ENCODE peak calls at places on chromosome 5, in five cellular contexts. M is breast epithelium, K is testis, G is GM12892, W is stomach. L is an unnamed sample.

GRCh38 chr5:127785098-127785927 is 82.1 kb downstream of the CCDC192 start:
- DNase-seq in G (no peak), K (no peak), M (no peak), W (no peak), L (peak)

GRCh38 chr5:44454002-44454401 is 64.8 kb upstream of the FGF10 start:
- DNase-seq in G (no peak), W (no peak), K (no peak), M (no peak), L (no peak)

GRCh38 chr5:151047814-151048425 is 27.5 kb downstream of the GPX3 start:
- DNase-seq in K (no peak), G (no peak), M (no peak), W (no peak), L (no peak)

GRCh38 chr5:100647461-100648230 is 112.5 kb downstream of the FAM174A start:
- DNase-seq in W (peak), K (peak), M (peak), G (no peak), L (no peak)

GRCh38 chr5:141515946-141516647 is 27.2 kb downstream of the PCDHGC5 start:
- DNase-seq in W (no peak), K (no peak), M (no peak), G (no peak), L (no peak)

GRCh38 chr5:147898875-147899401 is 7.4 kb downstream of the C5orf46 start:
- DNase-seq in K (no peak), G (no peak), M (no peak), W (no peak), L (no peak)

GRCh38 chr5:179142434-179143198 is 82.4 kb downstream of the ZNF354C start:
- DNase-seq in M (no peak), G (no peak), K (no peak), W (no peak), L (peak)

GRCh38 chr5:61263072-61263471 is 69.0 kb upstream of the ZSWIM6 start:
- DNase-seq in M (no peak), W (no peak), G (no peak), K (no peak), L (no peak)

GRCh38 chr5:90709323-90710148 is 150.9 kb downstream of the ADGRV1 start:
- DNase-seq in W (peak), M (no peak), G (peak), K (peak), L (peak)

GRCh38 chr5:97501965-97502305 is 318.9 kb upstream of the RIOK2 start:
- DNase-seq in W (no peak), G (no peak), K (no peak), M (no peak), L (peak)

GRCh38 chr5:126497506-126497905 is 74.3 kb downstream of the GRAMD2B start:
- DNase-seq in W (no peak), G (no peak), K (no peak), M (no peak), L (no peak)

GRCh38 chr5:168747987-168748777 is 169.0 kb upstream of the PANK3 start:
- DNase-seq in K (peak), G (peak), M (no peak), W (no peak), L (peak)

GRCh38 chr5:172697123-172698121 is 56.4 kb downstream of the NEURL1B start:
- DNase-seq in K (peak), G (peak), M (peak), W (peak), L (peak)

GRCh38 chr5:151174612-151175101 is 17.1 kb upstream of the ANXA6 start:
- DNase-seq in G (no peak), M (no peak), W (no peak), K (peak), L (no peak)

GRCh38 chr5:122195784-122196394 is 66.5 kb downstream of the ZNF474 start:
- DNase-seq in K (peak), W (no peak), M (no peak), G (no peak), L (no peak)

GRCh38 chr5:122790354-122791123 is 15.7 kb downstream of the SNX2 start:
- DNase-seq in G (no peak), M (no peak), W (no peak), K (no peak), L (no peak)

GRCh38 chr5:35938518-35939227 is at the start of gene CAPSL:
- DNase-seq in K (peak), G (no peak), M (peak), W (peak), L (no peak)

GRCh38 chr5:98631311-98632054 is 142.0 kb upstream of the RGMB start:
- DNase-seq in W (no peak), M (no peak), K (no peak), G (no peak), L (peak)

GRCh38 chr5:113311301-113311700 is 123.5 kb downstream of the TSSK1B start:
- DNase-seq in W (no peak), M (no peak), K (no peak), G (no peak), L (no peak)

GRCh38 chr5:72525816-72526215 is 18.6 kb upstream of the ZNF366 start:
- DNase-seq in W (no peak), G (no peak), M (no peak), K (no peak), L (no peak)

GRCh38 chr5:153445875-153446567 is 44.4 kb upstream of the GRIA1 start:
- DNase-seq in K (peak), G (no peak), M (peak), W (peak), L (no peak)

GRCh38 chr5:149267241-149267973 is 4.3 kb upstream of the AFAP1L1 start:
- DNase-seq in W (no peak), G (no peak), M (no peak), K (no peak), L (no peak)

GRCh38 chr5:75051217-75051751 is 1.1 kb downstream of the GCNT4 start:
- DNase-seq in W (peak), K (no peak), G (no peak), M (no peak), L (no peak)

GRCh38 chr5:32233696-32234447 is 59.8 kb upstream of the GOLPH3 start:
- DNase-seq in K (peak), W (peak), M (peak), G (no peak), L (peak)
- TF ChIP-seq POLR2A in K (no peak), W (no peak), M (no peak), G (no peak), L (no peak)

GRCh38 chr5:181233436-181234115 is 10.1 kb downstream of the RACK1 start:
- DNase-seq in K (no peak), G (no peak), W (no peak), M (no peak), L (no peak)

GRCh38 chr5:181235689-181236366 is 7.9 kb downstream of the RACK1 start:
- DNase-seq in K (no peak), G (no peak), M (no peak), W (no peak), L (no peak)

GRCh38 chr5:181234116-181234454 is 9.6 kb downstream of the RACK1 start:
- DNase-seq in W (no peak), M (no peak), G (no peak), K (no peak), L (no peak)

GRCh38 chr5:181235323-181235688 is 8.4 kb downstream of the RACK1 start:
- DNase-seq in M (no peak), W (no peak), K (no peak), G (no peak), L (no peak)

DNA sequence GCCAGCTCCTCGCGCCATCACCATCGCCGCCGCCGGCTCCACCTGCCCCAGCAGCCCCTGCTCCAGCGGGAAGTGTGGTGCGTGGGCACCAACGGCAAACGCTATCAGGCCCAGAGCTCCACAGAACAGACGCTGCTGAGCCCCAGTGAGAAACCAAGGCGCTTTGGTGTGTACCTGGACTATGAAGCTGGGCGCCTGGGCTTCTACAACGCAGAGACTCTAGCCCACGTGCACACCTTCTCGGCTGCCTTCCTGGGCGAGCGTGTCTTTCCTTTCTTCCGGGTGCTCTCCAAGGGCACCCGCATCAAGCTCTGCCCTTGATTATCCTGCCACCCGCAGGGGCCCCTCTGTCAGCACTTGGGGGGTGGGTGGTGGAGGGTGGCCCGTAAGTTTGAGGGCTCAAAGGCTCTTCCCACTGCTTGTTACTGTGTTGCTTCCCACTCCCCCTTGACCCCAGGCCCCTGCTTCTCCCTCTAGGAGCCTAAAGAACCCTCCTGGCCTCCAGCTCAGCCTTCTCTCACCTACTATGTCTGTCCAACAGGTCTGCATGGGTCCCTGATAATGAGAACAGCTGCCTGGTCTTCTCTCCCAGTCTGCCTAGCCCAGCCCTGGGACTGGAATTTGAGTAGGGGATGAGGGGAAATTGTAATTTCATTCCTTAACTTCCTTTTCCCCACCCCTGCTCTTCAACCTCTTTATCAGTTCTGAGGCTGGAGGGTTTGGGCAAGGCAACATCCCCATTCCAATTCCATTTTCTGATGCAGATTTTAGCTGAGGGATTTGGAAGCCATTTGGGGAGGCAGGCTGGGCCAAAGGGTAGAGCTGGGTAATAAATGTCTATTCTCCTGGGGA is 9.0 kb downstream of the RACK1 start:
- DNase-seq in K (no peak), M (no peak), G (no peak), W (no peak), L (no peak)
- TF ChIP-seq POLR2A in K (no peak), M (no peak), G (peak), W (no peak), L (peak)

GRCh38 chr5:76838481-76839261 is 11.1 kb upstream of the S100Z start:
- DNase-seq in K (no peak), M (no peak), W (no peak), G (no peak), L (peak)
- TF ChIP-seq POLR2A in K (no peak), M (no peak), W (no peak), G (no peak), L (no peak)

DNA sequence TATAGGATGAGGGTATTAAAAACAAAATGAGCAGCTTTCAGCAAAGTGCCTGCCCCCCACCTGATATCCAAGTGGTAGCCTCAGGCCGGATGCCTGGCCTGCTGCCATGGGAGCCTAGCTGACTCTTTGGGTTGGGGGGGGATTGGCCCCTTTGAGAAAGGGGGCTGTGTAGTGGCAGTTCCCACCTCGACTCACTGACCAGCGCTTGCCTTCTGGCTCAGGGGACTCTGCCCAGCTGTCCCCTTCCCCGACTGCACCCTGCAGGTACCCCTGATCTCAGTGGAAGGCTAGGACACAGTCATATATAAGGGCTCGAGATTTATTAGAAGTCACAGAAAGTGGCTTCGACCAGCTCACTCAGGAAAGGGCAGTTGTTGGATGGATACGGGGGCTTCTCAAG is 1.5 kb upstream of the NEUROG1 start:
- DNase-seq in M (no peak), K (no peak), W (no peak), G (no peak), L (no peak)
- TF ChIP-seq POLR2A in M (no peak), K (no peak), W (no peak), G (no peak), L (no peak)

GRCh38 chr5:142769793-142770649 is at the start of gene ARHGAP26:
- DNase-seq in G (peak), W (peak), K (peak), M (peak), L (peak)
- TF ChIP-seq POLR2A in G (no peak), W (peak), K (peak), M (peak), L (peak)

GRCh38 chr5:134944630-134945029 is 23.1 kb upstream of the CATSPER3 start:
- DNase-seq in K (no peak), M (no peak), G (no peak), W (no peak), L (no peak)

GRCh38 chr5:134945041-134945440 is 22.7 kb upstream of the CATSPER3 start:
- DNase-seq in W (no peak), K (no peak), G (no peak), M (no peak), L (no peak)

GRCh38 chr5:134943547-134943946 is 24.2 kb upstream of the CATSPER3 start:
- DNase-seq in W (no peak), K (no peak), M (no peak), G (no peak), L (no peak)

GRCh38 chr5:134949335-134949734 is 18.4 kb upstream of the CATSPER3 start:
- DNase-seq in K (no peak), W (no peak), G (no peak), M (no peak), L (no peak)

DNA sequence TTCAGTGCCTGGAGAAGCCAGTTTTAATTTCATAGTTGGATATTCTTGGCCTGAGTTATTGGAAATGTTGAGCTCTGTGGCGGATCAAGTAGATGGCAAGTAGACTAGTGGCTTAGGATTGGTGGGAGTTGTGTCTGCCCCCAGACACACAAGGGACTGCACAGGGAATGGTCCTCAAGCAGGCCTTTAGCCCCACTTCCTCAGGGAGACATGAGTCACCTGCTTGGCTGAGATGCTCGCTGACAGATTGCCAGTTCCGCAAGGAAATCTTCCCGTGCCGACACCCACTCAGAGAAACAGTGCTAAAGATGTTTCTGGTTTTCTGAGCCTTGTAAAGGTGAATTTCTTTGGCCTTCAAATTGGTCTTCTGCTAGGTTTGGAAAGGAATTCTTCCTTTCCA is 18.8 kb upstream of the CATSPER3 start:
- DNase-seq in M (no peak), G (no peak), K (no peak), W (no peak), L (no peak)
- TF ChIP-seq POLR2A in M (no peak), G (no peak), K (no peak), W (no peak), L (no peak)